ENCODE peak calls at places on chromosomes 11 and 22, in seven cellular contexts. S is germinal center; L is stimulated activated CD4-positive, alpha-beta T cell treated with anti-CD3 and anti-CD28 coated beads, Interleukin-1b, Interleukin-23, amount 100 ng/mL, for 1 hour; O is amniotic stem cell; F is KG1; H is endothelial cell; T is thoracic aorta. V is an unnamed sample.

GRCh38 chr22:36304429-36304828 is 51.5 kb downstream of the APOL1 start:
- DNase-seq in S (no peak), L (no peak), O (no peak), F (no peak), H (no peak), T (no peak), V (no peak)

GRCh38 chr11:126282361-126282741 is 542 bp upstream of the TIRAP start:
- DNase-seq in S (peak), L (no peak), O (no peak), F (peak), H (peak), T (no peak), V (no peak)

GRCh38 chr11:44071157-44071556 is 5.1 kb downstream of the ACCS start:
- DNase-seq in S (no peak), L (no peak), O (no peak), F (no peak), H (no peak), T (no peak), V (no peak)

GRCh38 chr22:50091092-50091491 is 1.3 kb downstream of the MOV10L1 start:
- DNase-seq in S (no peak), L (no peak), O (no peak), F (no peak), H (no peak), T (no peak), V (no peak)

GRCh38 chr22:37211075-37211852 is 1.0 kb downstream of the SSTR3 start:
- DNase-seq in S (no peak), L (no peak), O (no peak), F (no peak), H (no peak), T (no peak), V (no peak)

GRCh38 chr22:39501644-39502108 is 414 bp upstream of the MIEF1 start:
- DNase-seq in S (no peak), L (no peak), O (no peak), F (no peak), H (no peak), T (no peak), V (peak)

GRCh38 chr11:116427903-116428637 is 344.7 kb downstream of the BUD13 start:
- DNase-seq in S (no peak), L (no peak), O (no peak), F (no peak), H (no peak), T (no peak), V (no peak)

GRCh38 chr11:121494355-121495099 is 41.8 kb upstream of the SORL1-AS1 start:
- DNase-seq in S (peak), L (no peak), O (no peak), F (peak), H (no peak), T (no peak), V (peak)

GRCh38 chr11:124114942-124115781 is at the start of gene VWA5A:
- DNase-seq in S (peak), L (peak), O (peak), F (peak), H (peak), T (peak), V (peak)

GRCh38 chr11:66388746-66389386 is 17.3 kb upstream of the SLC29A2 start:
- DNase-seq in S (peak), L (peak), O (no peak), F (peak), H (peak), T (no peak), V (peak)

GRCh38 chr11:106482920-106483761 is 405.7 kb downstream of the AASDHPPT start:
- DNase-seq in S (no peak), L (no peak), O (no peak), F (no peak), H (no peak), T (no peak), V (no peak)

GRCh38 chr11:57349491-57350274 is 11.5 kb downstream of the P2RX3 start:
- DNase-seq in S (peak), L (peak), O (no peak), F (no peak), H (peak), T (no peak), V (peak)

GRCh38 chr11:57500526-57500925 is 15.0 kb downstream of the SLC43A1 start:
- DNase-seq in S (no peak), L (no peak), O (no peak), F (no peak), H (no peak), T (no peak), V (no peak)

GRCh38 chr22:22941831-22942510 is 54.4 kb downstream of the IGLL5 start:
- DNase-seq in S (no peak), L (no peak), O (no peak), F (no peak), H (no peak), T (no peak), V (no peak)

GRCh38 chr11:121829159-121829643 is 286.8 kb downstream of the BLID start:
- DNase-seq in S (no peak), L (no peak), O (peak), F (no peak), H (no peak), T (peak), V (no peak)

GRCh38 chr11:132402056-132402684 is 1031.8 kb downstream of the NTM start:
- DNase-seq in S (no peak), L (no peak), O (peak), F (no peak), H (peak), T (no peak), V (peak)

GRCh38 chr22:43841742-43842141 is 20.6 kb downstream of the SULT4A1 start:
- DNase-seq in S (no peak), L (no peak), O (no peak), F (no peak), H (no peak), T (no peak), V (no peak)

GRCh38 chr22:20380486-20380885 is 13.5 kb upstream of the ZNF74 start:
- DNase-seq in S (no peak), L (no peak), O (no peak), F (no peak), H (no peak), T (no peak), V (no peak)

GRCh38 chr11:3188496-3189192 is 23.5 kb upstream of the OSBPL5 start:
- DNase-seq in S (no peak), L (no peak), O (no peak), F (no peak), H (no peak), T (no peak), V (no peak)

GRCh38 chr11:72326151-72326842 is 82.3 kb upstream of the PHOX2A start:
- DNase-seq in S (no peak), L (no peak), O (no peak), F (no peak), H (no peak), T (no peak), V (peak)

GRCh38 chr11:63951779-63952536 is 13.2 kb downstream of the NAA40 start:
- DNase-seq in S (no peak), L (no peak), O (no peak), F (no peak), H (no peak), T (no peak), V (peak)

GRCh38 chr11:64759722-64760719 is at the start of gene PYGM:
- DNase-seq in S (no peak), L (no peak), O (no peak), F (no peak), H (no peak), T (peak), V (no peak)

GRCh38 chr22:47307812-47308211 is 545.4 kb downstream of the TBC1D22A start:
- DNase-seq in S (no peak), L (no peak), O (no peak), F (no peak), H (no peak), T (no peak), V (no peak)

GRCh38 chr11:117713676-117714075 is 83.3 kb downstream of the DSCAML1 start:
- DNase-seq in S (no peak), L (no peak), O (no peak), F (no peak), H (no peak), T (no peak), V (no peak)

GRCh38 chr22:27669798-27670599 is 131.6 kb downstream of the MN1 start:
- DNase-seq in S (no peak), L (no peak), O (no peak), F (peak), H (no peak), T (no peak), V (no peak)

GRCh38 chr11:61055776-61056175 is 46.5 kb upstream of the CD5 start:
- DNase-seq in S (no peak), L (no peak), O (no peak), F (no peak), H (no peak), T (no peak), V (no peak)

GRCh38 chr11:47943721-47944554 is 36.4 kb upstream of the PTPRJ start:
- DNase-seq in S (no peak), L (no peak), O (no peak), F (no peak), H (no peak), T (no peak), V (no peak)

GRCh38 chr22:22738959-22739585 is 94.7 kb downstream of the GGTLC2 start:
- DNase-seq in S (no peak), L (no peak), O (no peak), F (no peak), H (no peak), T (no peak), V (no peak)

GRCh38 chr11:35927730-35928129 is 16.1 kb upstream of the LDLRAD3 start:
- DNase-seq in S (no peak), L (no peak), O (no peak), F (no peak), H (no peak), T (no peak), V (peak)

GRCh38 chr11:133898031-133898769 is 52.9 kb upstream of the SPATA19 start:
- DNase-seq in S (peak), L (no peak), O (no peak), F (no peak), H (no peak), T (no peak), V (no peak)

GRCh38 chr11:35107866-35108265 is 31.1 kb upstream of the CD44 start:
- DNase-seq in S (no peak), L (no peak), O (no peak), F (peak), H (no peak), T (no peak), V (peak)

GRCh38 chr11:42657169-42657568 is 654.6 kb upstream of the API5 start:
- DNase-seq in S (no peak), L (no peak), O (no peak), F (no peak), H (no peak), T (no peak), V (no peak)

GRCh38 chr22:35892192-35892591 is 136.4 kb downstream of the RBFOX2 start:
- DNase-seq in S (no peak), L (no peak), O (no peak), F (no peak), H (no peak), T (no peak), V (no peak)

GRCh38 chr22:19902245-19902699 is 39.3 kb upstream of the COMT start:
- DNase-seq in S (no peak), L (no peak), O (no peak), F (no peak), H (no peak), T (no peak), V (no peak)

GRCh38 chr22:31586137-31586920 is 75.7 kb downstream of the PISD start:
- DNase-seq in S (no peak), L (no peak), O (no peak), F (no peak), H (no peak), T (no peak), V (peak)

GRCh38 chr11:1351278-1351937 is 38.3 kb upstream of the BRSK2 start:
- DNase-seq in S (no peak), L (no peak), O (no peak), F (no peak), H (no peak), T (no peak), V (peak)